ENCODE peak calls at places on chromosome 10, in ten cellular contexts. N, X, R, U, O, H, S, Y, V and D are unnamed samples.
A peak's percentile ranks its signal among the peaks of the same experiment; 100 is the strongest.

GRCh38 chr10:97278491-97278989 is 13.9 kb downstream of the ARHGAP19 start:
- DNase-seq in N (no peak), X (peak; percentile 58), R (no peak), U (peak; percentile 90), O (no peak), H (peak; percentile 46), S (no peak), Y (no peak), V (peak; percentile 66), D (no peak)

GRCh38 chr10:18737841-18738240 is 78.6 kb downstream of the ARL5B start:
- DNase-seq in N (no peak), X (no peak), R (no peak), U (peak; percentile 66), O (no peak), H (no peak), S (no peak), Y (no peak), V (no peak), D (no peak)

GRCh38 chr10:73809061-73809818 is 2.2 kb downstream of the NDST2 start:
- DNase-seq in N (no peak), X (no peak), R (no peak), U (no peak), O (no peak), H (no peak), S (no peak), Y (no peak), V (no peak), D (no peak)

GRCh38 chr10:43042503-43043341 is 34.1 kb upstream of the RET start:
- DNase-seq in N (no peak), X (no peak), R (peak; percentile 52), U (no peak), O (peak; percentile 73), H (no peak), S (no peak), Y (no peak), V (no peak), D (peak; percentile 56)

GRCh38 chr10:34080485-34081346 is 734.4 kb downstream of the PARD3 start:
- DNase-seq in N (no peak), X (no peak), R (no peak), U (no peak), O (peak; percentile 35), H (no peak), S (no peak), Y (no peak), V (no peak), D (no peak)

GRCh38 chr10:102280397-102281015 is 35.2 kb downstream of the GBF1 start:
- DNase-seq in N (no peak), X (no peak), R (no peak), U (peak; percentile 28), O (peak; percentile 79), H (peak; percentile 6), S (peak; percentile 100), Y (no peak), V (peak; percentile 26), D (no peak)

GRCh38 chr10:101495324-101495925 is 92.6 kb downstream of the POLL start:
- DNase-seq in N (no peak), X (no peak), R (no peak), U (no peak), O (no peak), H (peak; percentile 2), S (peak; percentile 17), Y (no peak), V (no peak), D (no peak)

GRCh38 chr10:27619329-27619728 is 115.2 kb downstream of the RAB18 start:
- DNase-seq in N (no peak), X (no peak), R (no peak), U (no peak), O (no peak), H (no peak), S (no peak), Y (no peak), V (no peak), D (no peak)

GRCh38 chr10:131396108-131397010 is 84.8 kb upstream of the TCERG1L start:
- DNase-seq in N (no peak), X (no peak), R (no peak), U (no peak), O (no peak), H (no peak), S (no peak), Y (no peak), V (no peak), D (no peak)

GRCh38 chr10:71344154-71344915 is 25.3 kb downstream of the SLC29A3 start:
- DNase-seq in N (no peak), X (no peak), R (no peak), U (no peak), O (no peak), H (no peak), S (no peak), Y (no peak), V (no peak), D (peak; percentile 59)

GRCh38 chr10:120365872-120366271 is 91.2 kb upstream of the PLPP4 start:
- DNase-seq in N (no peak), X (peak; percentile 84), R (no peak), U (peak; percentile 27), O (no peak), H (peak; percentile 15), S (no peak), Y (no peak), V (no peak), D (no peak)

GRCh38 chr10:109281347-109281746 is 642.0 kb downstream of the XPNPEP1 start:
- DNase-seq in N (no peak), X (no peak), R (no peak), U (no peak), O (no peak), H (no peak), S (no peak), Y (no peak), V (no peak), D (no peak)

GRCh38 chr10:96238889-96239624 is 32.3 kb downstream of the BLNK start:
- DNase-seq in N (no peak), X (no peak), R (no peak), U (no peak), O (no peak), H (no peak), S (no peak), Y (no peak), V (no peak), D (no peak)

GRCh38 chr10:121792198-121792597 is 135.6 kb downstream of the ATE1 start:
- DNase-seq in N (no peak), X (peak; percentile 26), R (no peak), U (peak; percentile 57), O (no peak), H (peak; percentile 63), S (no peak), Y (no peak), V (no peak), D (no peak)

GRCh38 chr10:124092270-124093075 is 925 bp downstream of the CHST15 start:
- DNase-seq in N (no peak), X (peak; percentile 61), R (peak; percentile 74), U (peak; percentile 41), O (peak; percentile 90), H (peak; percentile 19), S (peak; percentile 12), Y (no peak), V (no peak), D (peak; percentile 62)

GRCh38 chr10:24597961-24598360 is 125.7 kb downstream of the ARHGAP21 start:
- DNase-seq in N (no peak), X (no peak), R (no peak), U (no peak), O (no peak), H (no peak), S (no peak), Y (no peak), V (peak; percentile 4), D (no peak)

GRCh38 chr10:119523916-119524719 is 18.4 kb downstream of the RGS10 start:
- DNase-seq in N (no peak), X (no peak), R (no peak), U (no peak), O (no peak), H (no peak), S (peak; percentile 32), Y (no peak), V (no peak), D (no peak)

GRCh38 chr10:3783721-3784432 is 1.1 kb downstream of the KLF6 start:
- DNase-seq in N (peak; percentile 41), X (peak; percentile 60), R (peak; percentile 80), U (peak; percentile 69), O (no peak), H (peak; percentile 39), S (peak; percentile 30), Y (no peak), V (peak; percentile 47), D (peak; percentile 53)

GRCh38 chr10:119087271-119087897 is 6.8 kb upstream of the EIF3A start:
- DNase-seq in N (no peak), X (no peak), R (no peak), U (no peak), O (peak; percentile 51), H (no peak), S (no peak), Y (no peak), V (no peak), D (no peak)

GRCh38 chr10:87675396-87676376 is 16.0 kb downstream of the PAPSS2 start:
- DNase-seq in N (no peak), X (peak; percentile 96), R (no peak), U (peak; percentile 79), O (no peak), H (peak; percentile 65), S (no peak), Y (no peak), V (no peak), D (no peak)

GRCh38 chr10:75143353-75143752 is 31.9 kb downstream of the SAMD8 start:
- DNase-seq in N (no peak), X (no peak), R (no peak), U (peak; percentile 5), O (no peak), H (no peak), S (no peak), Y (no peak), V (no peak), D (no peak)

GRCh38 chr10:17523917-17524316 is 69.5 kb upstream of the ST8SIA6 start:
- DNase-seq in N (no peak), X (no peak), R (no peak), U (no peak), O (no peak), H (no peak), S (no peak), Y (no peak), V (no peak), D (no peak)

GRCh38 chr10:22252801-22253577 is 35.2 kb upstream of the EBLN1 start:
- DNase-seq in N (peak; percentile 24), X (peak; percentile 24), R (peak; percentile 76), U (peak; percentile 22), O (no peak), H (no peak), S (no peak), Y (peak; percentile 45), V (peak; percentile 39), D (peak; percentile 48)

GRCh38 chr10:91883549-91884542 is 25.4 kb downstream of the FGFBP3 start:
- DNase-seq in N (no peak), X (peak; percentile 87), R (peak; percentile 82), U (peak; percentile 51), O (no peak), H (peak; percentile 56), S (peak; percentile 74), Y (no peak), V (peak; percentile 71), D (peak; percentile 30)

GRCh38 chr10:1615186-1615954 is 122.0 kb downstream of the ADARB2 start:
- DNase-seq in N (no peak), X (no peak), R (no peak), U (no peak), O (no peak), H (no peak), S (no peak), Y (no peak), V (no peak), D (no peak)

GRCh38 chr10:101293007-101293723 is 60.8 kb upstream of the BTRC start:
- DNase-seq in N (no peak), X (no peak), R (no peak), U (no peak), O (no peak), H (no peak), S (peak; percentile 79), Y (no peak), V (no peak), D (peak; percentile 55)